ENCODE peak calls at places on chromosomes 3 and 15, in four cellular contexts. X is GM12865, F is left lung, A is dorsolateral prefrontal cortex. U is an unnamed sample.

GRCh38 chr15:58748040-58748786 is 1.3 kb downstream of the ADAM10 start:
- DNase-seq in X (peak; percentile 70), F (no peak), A (no peak), U (no peak)

GRCh38 chr15:59313703-59314332 is 58.9 kb downstream of the MYO1E start:
- DNase-seq in X (peak; percentile 93), F (peak; percentile 83), A (peak; percentile 47), U (no peak)

GRCh38 chr3:87478716-87479115 is 202.3 kb upstream of the POU1F1 start:
- DNase-seq in X (no peak), F (no peak), A (no peak), U (no peak)

GRCh38 chr3:13220991-13221390 is 147.8 kb upstream of the IQSEC1 start:
- DNase-seq in X (no peak), F (peak; percentile 57), A (no peak), U (no peak)

GRCh38 chr3:27357665-27358258 is 11.4 kb downstream of the NEK10 start:
- DNase-seq in X (peak; percentile 76), F (no peak), A (no peak), U (no peak)

GRCh38 chr3:117788086-117788485 is 1078.5 kb downstream of the TUSC7 start:
- DNase-seq in X (no peak), F (no peak), A (no peak), U (no peak)

GRCh38 chr3:183370391-183370790 is 58.0 kb downstream of the MCF2L2 start:
- DNase-seq in X (no peak), F (no peak), A (no peak), U (no peak)

GRCh38 chr15:51739056-51739455 is 1.6 kb upstream of the LYSMD2 start:
- DNase-seq in X (no peak), F (no peak), A (no peak), U (no peak)

GRCh38 chr3:52126500-52126899 is 27.7 kb downstream of the POC1A start:
- DNase-seq in X (no peak), F (no peak), A (no peak), U (no peak)

GRCh38 chr3:29751647-29752263 is 470.9 kb downstream of the RBMS3 start:
- DNase-seq in X (no peak), F (peak; percentile 62), A (no peak), U (no peak)

GRCh38 chr3:23405081-23405480 is 202.0 kb downstream of the UBE2E2 start:
- DNase-seq in X (peak; percentile 31), F (no peak), A (no peak), U (no peak)

GRCh38 chr3:179068779-179069530 is 2.7 kb downstream of the ZMAT3 start:
- DNase-seq in X (peak; percentile 47), F (no peak), A (no peak), U (no peak)

GRCh38 chr3:12345141-12345561 is 56.3 kb downstream of the PPARG start:
- DNase-seq in X (no peak), F (no peak), A (no peak), U (no peak)

GRCh38 chr15:38886315-38887163 is 321.9 kb upstream of the RASGRP1 start:
- DNase-seq in X (no peak), F (no peak), A (no peak), U (no peak)

GRCh38 chr3:113167929-113168771 is 43.2 kb upstream of the BOC start:
- DNase-seq in X (no peak), F (no peak), A (no peak), U (no peak)

GRCh38 chr3:113166357-113166718 is 45.0 kb upstream of the BOC start:
- DNase-seq in X (no peak), F (no peak), A (no peak), U (no peak)

GRCh38 chr3:113165841-113166240 is 45.5 kb upstream of the BOC start:
- DNase-seq in X (no peak), F (no peak), A (no peak), U (no peak)

GRCh38 chr3:113169876-113170452 is 41.4 kb upstream of the BOC start:
- DNase-seq in X (no peak), F (no peak), A (no peak), U (no peak)

GRCh38 chr3:113166719-113167492 is 44.5 kb upstream of the BOC start:
- DNase-seq in X (no peak), F (no peak), A (peak; percentile 40), U (no peak)
- TF ChIP-seq CTCF in X (no peak), F (no peak), A (no peak), U (no peak)

DNA sequence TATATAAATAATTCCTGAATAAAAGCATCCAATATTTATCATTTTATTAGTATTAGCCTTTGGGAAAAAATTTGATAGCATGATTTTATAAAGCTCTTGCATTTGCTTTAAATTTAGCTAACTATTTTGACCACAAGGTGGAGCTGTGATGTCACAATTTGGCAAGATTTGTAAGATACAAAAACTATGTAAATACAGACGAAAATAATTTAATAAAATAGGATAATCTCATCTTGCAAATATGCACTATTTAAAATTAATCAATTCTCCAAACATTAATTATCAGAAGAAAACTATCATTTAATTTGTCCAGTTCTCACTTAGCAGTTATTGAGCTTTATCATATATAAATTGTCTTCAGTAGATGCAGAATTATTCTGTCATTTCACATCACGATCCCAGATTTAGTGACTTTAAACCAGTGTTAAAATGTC is 95.4 kb downstream of the PLOD2 start:
- DNase-seq in X (peak; percentile 72), F (no peak), A (no peak), U (no peak)
- TF ChIP-seq CTCF in X (peak; percentile 41), F (peak; percentile 59), A (peak; percentile 91), U (no peak)

GRCh38 chr3:146589899-146590508 is 15.1 kb downstream of the PLSCR5 start:
- DNase-seq in X (peak; percentile 33), F (no peak), A (peak; percentile 42), U (no peak)
- TF ChIP-seq CTCF in X (peak; percentile 20), F (peak; percentile 36), A (peak; percentile 81), U (no peak)

GRCh38 chr3:80526153-80526552 is 758.4 kb upstream of the ROBO1 start:
- DNase-seq in X (no peak), F (no peak), A (no peak), U (no peak)
- TF ChIP-seq CTCF in X (no peak), F (no peak), A (no peak), U (no peak)

GRCh38 chr3:39638286-39638685 is 170.8 kb downstream of the MOBP start:
- DNase-seq in X (no peak), F (no peak), A (no peak), U (no peak)

GRCh38 chr3:39641210-39641718 is 168.1 kb upstream of the MYRIP start:
- DNase-seq in X (no peak), F (no peak), A (peak; percentile 55), U (no peak)

GRCh38 chr3:39639344-39640236 is 169.8 kb upstream of the MYRIP start:
- DNase-seq in X (no peak), F (no peak), A (no peak), U (no peak)

DNA sequence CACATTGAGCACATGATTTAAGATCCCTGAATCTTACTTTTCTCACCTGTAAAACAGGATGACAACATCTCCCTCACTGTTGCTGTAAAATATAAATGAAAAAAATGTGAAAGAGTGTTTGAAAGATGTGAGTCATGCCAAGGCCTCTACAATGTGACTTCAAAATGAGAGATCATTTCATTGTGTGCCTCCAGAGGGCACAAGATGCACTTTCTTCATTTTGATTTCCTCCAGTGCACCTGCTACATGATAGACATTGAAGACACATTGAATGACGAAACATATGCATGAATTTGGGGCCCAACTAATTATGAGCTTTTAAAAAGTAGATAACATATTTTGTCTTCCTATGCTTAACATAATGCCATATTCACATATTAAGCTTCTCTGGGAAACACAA is 170.3 kb downstream of the MOBP start:
- DNase-seq in X (no peak), F (no peak), A (no peak), U (no peak)
- TF ChIP-seq CTCF in X (no peak), F (no peak), A (no peak), U (no peak)

GRCh38 chr3:16378920-16379319 is 113.9 kb downstream of the OXNAD1 start:
- DNase-seq in X (peak; percentile 84), F (no peak), A (no peak), U (no peak)
- TF ChIP-seq CTCF in X (no peak), F (no peak), A (no peak), U (no peak)

U was measured in omental fat pad.